ENCODE peak calls at places on chromosomes 16 and 17, in ten cellular contexts. V, F, U, D, I, K, B, L, G and S are unnamed samples.

GRCh38 chr16:85821441-85821901 is 22.0 kb downstream of the COX4I1 start:
- DNase-seq in V (peak), F (no peak), U (peak), D (peak), I (peak), K (peak), B (peak), L (peak), G (peak), S (peak)

GRCh38 chr17:3738562-3739295 is 15.0 kb downstream of the HASPIN start:
- DNase-seq in V (peak), F (no peak), U (peak), D (peak), I (peak), K (peak), B (no peak), L (peak), G (peak), S (peak)

GRCh38 chr16:75029854-75030253 is 31.0 kb downstream of the ZNRF1 start:
- DNase-seq in V (no peak), F (no peak), U (no peak), D (no peak), I (no peak), K (no peak), B (no peak), L (no peak), G (peak), S (no peak)

GRCh38 chr16:87560428-87561199 is 41.7 kb upstream of the JPH3 start:
- DNase-seq in V (peak), F (no peak), U (peak), D (no peak), I (no peak), K (peak), B (peak), L (peak), G (no peak), S (peak)

GRCh38 chr17:41547921-41548843 is 20.1 kb upstream of the KRT19 start:
- DNase-seq in V (peak), F (peak), U (peak), D (no peak), I (no peak), K (peak), B (peak), L (peak), G (peak), S (peak)

GRCh38 chr17:18217412-18218015 is 7.9 kb upstream of the LLGL1 start:
- DNase-seq in V (peak), F (peak), U (peak), D (peak), I (peak), K (peak), B (peak), L (peak), G (peak), S (peak)

GRCh38 chr17:2948721-2949468 is 114.5 kb downstream of the OR1D5 start:
- DNase-seq in V (no peak), F (no peak), U (peak), D (no peak), I (no peak), K (no peak), B (peak), L (peak), G (no peak), S (no peak)

GRCh38 chr16:14111713-14112538 is 40.8 kb downstream of the MRTFB start:
- DNase-seq in V (peak), F (no peak), U (no peak), D (no peak), I (no peak), K (no peak), B (peak), L (no peak), G (peak), S (peak)

GRCh38 chr17:50511058-50511457 is 2.8 kb downstream of the MYCBPAP start:
- DNase-seq in V (no peak), F (no peak), U (peak), D (no peak), I (no peak), K (no peak), B (no peak), L (no peak), G (no peak), S (no peak)

GRCh38 chr17:8185580-8186445 is 4.2 kb downstream of the BORCS6 start:
- DNase-seq in V (peak), F (peak), U (peak), D (peak), I (peak), K (peak), B (peak), L (peak), G (peak), S (peak)

GRCh38 chr17:42579794-42580551 is 2.4 kb upstream of the PSMC3IP start:
- DNase-seq in V (no peak), F (no peak), U (no peak), D (no peak), I (no peak), K (no peak), B (peak), L (no peak), G (no peak), S (no peak)

GRCh38 chr16:70715113-70715711 is 29.4 kb upstream of the MTSS2 start:
- DNase-seq in V (no peak), F (peak), U (peak), D (no peak), I (peak), K (peak), B (peak), L (peak), G (peak), S (peak)

DNA sequence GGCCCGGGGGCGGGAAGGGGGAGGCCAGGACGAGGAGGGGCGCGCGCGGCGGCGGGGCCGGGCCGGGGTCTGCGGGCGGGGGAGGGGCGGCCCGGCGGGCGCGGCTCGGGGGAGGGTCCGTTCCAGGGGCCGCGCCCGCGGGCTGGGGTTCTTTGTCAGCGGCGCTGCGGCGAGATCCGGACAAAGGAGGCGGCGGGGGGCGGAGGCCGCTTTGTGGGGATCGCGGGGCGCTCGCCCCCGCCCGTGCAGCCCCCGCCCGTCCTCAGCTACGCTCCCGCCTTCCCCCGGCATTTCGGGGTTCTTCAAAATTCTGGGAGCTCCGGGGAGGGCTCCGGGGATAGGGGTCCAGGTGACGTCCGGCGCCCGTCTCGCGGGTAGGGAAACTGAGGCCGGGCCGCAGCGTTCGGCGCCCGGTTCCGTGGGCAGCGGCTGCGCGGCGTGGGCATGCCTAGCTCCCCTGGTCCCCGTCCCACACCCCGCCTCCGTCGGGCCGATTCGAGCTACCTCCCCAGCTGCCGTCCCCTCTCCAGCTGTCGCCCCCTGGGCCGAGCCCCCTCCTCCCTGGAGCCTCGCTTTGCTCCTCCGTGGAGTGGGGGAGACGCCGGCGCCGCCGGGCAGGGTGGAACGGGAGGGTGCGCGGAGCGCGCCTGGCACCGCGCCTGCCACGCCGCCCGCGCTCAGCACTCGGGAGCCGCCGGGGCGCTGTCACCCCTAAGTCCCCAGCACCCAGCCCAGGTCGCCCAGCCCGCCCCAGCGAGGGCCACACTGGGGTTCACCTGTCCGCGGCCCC is 530 bp downstream of the SNN start:
- DNase-seq in V (no peak), F (no peak), U (peak), D (peak), I (no peak), K (no peak), B (peak), L (no peak), G (no peak), S (peak)
- H3K27ac ChIP-seq in V (peak), F (peak), U (no peak), D (no peak), I (peak), K (peak), B (peak), L (peak), G (no peak), S (peak)

GRCh38 chr17:81386646-81387234 is 8.5 kb upstream of the BAHCC1 start:
- DNase-seq in V (peak), F (no peak), U (peak), D (peak), I (peak), K (no peak), B (no peak), L (peak), G (no peak), S (peak)
- H3K27ac ChIP-seq in V (no peak), F (peak), U (peak), D (peak), I (peak), K (peak), B (peak), L (peak), G (peak), S (peak)

GRCh38 chr17:80315517-80316182 is 55.0 kb downstream of the RNF213 start:
- DNase-seq in V (no peak), F (no peak), U (no peak), D (no peak), I (no peak), K (no peak), B (peak), L (peak), G (no peak), S (no peak)
- H3K27ac ChIP-seq in V (no peak), F (no peak), U (no peak), D (no peak), I (no peak), K (no peak), B (no peak), L (no peak), G (no peak), S (no peak)

DNA sequence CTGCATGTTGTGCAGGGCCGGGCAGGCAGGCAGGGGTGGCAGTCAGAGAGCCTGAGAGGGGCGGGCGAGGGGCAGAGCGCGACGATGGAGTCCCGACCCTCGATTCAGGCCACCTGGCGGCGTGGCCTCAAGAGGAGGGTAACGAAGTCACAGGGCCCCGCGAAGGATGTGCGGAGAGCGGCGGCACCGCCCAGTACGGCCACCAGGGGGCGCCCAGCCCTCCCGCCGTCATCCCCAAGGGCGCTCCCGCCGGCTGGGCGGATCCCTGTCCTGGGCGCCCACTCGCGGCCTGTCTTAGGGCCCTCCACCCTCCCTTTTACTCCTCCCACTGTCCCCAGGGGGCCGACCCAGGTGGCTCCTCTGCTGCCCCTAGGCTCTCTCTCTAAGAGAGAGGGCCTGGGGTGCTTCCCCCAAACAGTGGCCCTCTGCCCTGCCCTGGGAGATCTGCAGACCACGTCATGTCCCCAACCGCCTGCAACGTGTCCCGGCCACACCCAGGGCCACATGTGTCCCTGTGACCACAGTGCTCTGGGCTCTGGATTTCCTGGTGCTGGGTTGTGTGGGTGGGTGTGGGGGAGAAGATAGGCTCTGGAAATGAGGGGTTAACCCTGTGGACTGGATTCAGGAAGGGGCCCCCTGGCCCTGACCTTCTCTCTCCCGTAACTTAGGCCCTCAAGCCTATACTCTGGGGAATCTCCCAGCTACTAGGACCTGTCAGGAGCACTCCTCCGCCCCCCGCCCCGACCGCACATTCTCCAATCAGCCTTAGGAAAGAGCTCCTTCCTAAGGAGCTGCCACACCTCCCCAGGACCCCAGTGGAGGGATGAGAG is 5.9 kb downstream of the DPEP2 start:
- DNase-seq in V (peak), F (peak), U (peak), D (peak), I (peak), K (peak), B (peak), L (peak), G (peak), S (peak)
- H3K27ac ChIP-seq in V (peak), F (peak), U (no peak), D (no peak), I (peak), K (peak), B (no peak), L (peak), G (no peak), S (peak)

GRCh38 chr17:39701784-39702422 is 2.0 kb downstream of the ERBB2 start:
- DNase-seq in V (no peak), F (no peak), U (peak), D (peak), I (no peak), K (no peak), B (no peak), L (no peak), G (no peak), S (no peak)
- H3K27ac ChIP-seq in V (no peak), F (peak), U (no peak), D (no peak), I (no peak), K (no peak), B (peak), L (no peak), G (no peak), S (no peak)